ENCODE peak calls at places on chromosomes 5 and 9, in seven cellular contexts. V is cardiac septum, S is head of caudate nucleus, P is uterus, X is body of pancreas, D is upper lobe of right lung, N is ELR. R is an unnamed sample.

GRCh38 chr5:139888368-139888767 is 92.8 kb downstream of the PSD2 start:
- DNase-seq in P (no peak), N (no peak), D (no peak), S (no peak), V (no peak), X (no peak), R (no peak)

GRCh38 chr9:71487046-71487445 is 281.3 kb downstream of the CEMIP2 start:
- DNase-seq in D (no peak), V (no peak), S (no peak), N (peak), X (no peak), P (no peak), R (no peak)

GRCh38 chr5:136222575-136223235 is 29.7 kb upstream of the SMIM32 start:
- DNase-seq in D (no peak), P (no peak), V (no peak), N (no peak), S (no peak), X (no peak), R (no peak)

GRCh38 chr5:133853972-133854371 is 114.5 kb downstream of the C5orf15 start:
- DNase-seq in D (no peak), X (no peak), V (peak), N (no peak), S (no peak), P (no peak), R (no peak)

GRCh38 chr5:174145821-174146220 is 100.3 kb downstream of the NSG2 start:
- DNase-seq in S (peak), N (peak), X (no peak), P (no peak), V (no peak), D (no peak), R (peak)

GRCh38 chr9:114662081-114662989 is 4.7 kb upstream of the TEX53 start:
- DNase-seq in P (peak), S (peak), X (peak), D (no peak), V (no peak), N (peak), R (peak)

GRCh38 chr5:169197343-169197742 is 103.6 kb downstream of the SLIT3 start:
- DNase-seq in D (no peak), V (no peak), P (no peak), X (peak), N (no peak), S (no peak), R (peak)

GRCh38 chr9:32776201-32776600 is 7.1 kb upstream of the TMEM215 start:
- DNase-seq in X (no peak), N (no peak), P (no peak), V (no peak), S (no peak), D (no peak), R (no peak)

GRCh38 chr5:146380714-146381113 is 42.1 kb downstream of the POU4F3 start:
- DNase-seq in D (no peak), X (no peak), N (no peak), V (no peak), P (no peak), S (no peak), R (no peak)